ENCODE peak calls at places on chromosomes 11 and 22, in seven cellular contexts. I, G, P, N, F, K and B are unnamed samples.

GRCh38 chr11:108501396-108501795 is 3.2 kb upstream of the POGLUT3 start:
- DNase-seq in F (no peak), I (no peak), N (no peak), K (no peak), G (no peak), P (no peak), B (no peak)

GRCh38 chr11:16775604-16776283 is 37.3 kb downstream of the C11orf58 start:
- DNase-seq in F (no peak), I (no peak), K (no peak), P (no peak), G (no peak), N (no peak), B (no peak)

GRCh38 chr22:23035557-23036277 is 34.6 kb upstream of the GNAZ start:
- DNase-seq in I (no peak), P (no peak), N (no peak), F (peak; percentile 13), G (no peak), K (no peak), B (no peak)

GRCh38 chr11:28674432-28675076 is 566.4 kb downstream of the METTL15 start:
- DNase-seq in P (peak; percentile 1), G (peak; percentile 28), K (no peak), F (no peak), I (peak; percentile 48), N (peak; percentile 10), B (no peak)

GRCh38 chr11:7896026-7896785 is 34.9 kb downstream of the OR10A6 start:
- DNase-seq in N (no peak), G (no peak), K (no peak), F (no peak), P (no peak), I (no peak), B (no peak)

GRCh38 chr11:93005239-93005638 is 35.8 kb downstream of the MTNR1B start:
- DNase-seq in F (no peak), I (no peak), K (no peak), G (no peak), P (no peak), N (no peak), B (no peak)

GRCh38 chr11:17745032-17745772 is 10.6 kb downstream of the KCNC1 start:
- DNase-seq in P (no peak), I (no peak), G (no peak), K (no peak), F (no peak), N (no peak), B (no peak)

GRCh38 chr11:613369-613968 is 2.3 kb downstream of the IRF7 start:
- DNase-seq in I (peak; percentile 59), G (peak; percentile 88), F (no peak), P (peak; percentile 85), K (no peak), N (peak; percentile 64), B (peak; percentile 55)

GRCh38 chr22:28506207-28506606 is 173.4 kb downstream of the TTC28 start:
- DNase-seq in G (no peak), N (no peak), K (no peak), F (no peak), I (no peak), P (no peak), B (no peak)

GRCh38 chr22:25754527-25755202 is 12.7 kb downstream of the MYO18B start:
- DNase-seq in P (no peak), I (no peak), F (no peak), K (no peak), G (no peak), N (no peak), B (no peak)

GRCh38 chr11:130891326-130891725 is 25.0 kb downstream of the SNX19 start:
- DNase-seq in G (no peak), I (no peak), P (no peak), K (no peak), N (no peak), F (no peak), B (no peak)

GRCh38 chr11:15227011-15227410 is 112.3 kb downstream of the INSC start:
- DNase-seq in G (no peak), N (no peak), K (no peak), I (no peak), P (no peak), F (no peak), B (no peak)

GRCh38 chr11:70448983-70449567 is 50.7 kb downstream of the CTTN start:
- DNase-seq in N (no peak), K (no peak), P (peak; percentile 32), F (no peak), I (peak; percentile 16), G (no peak), B (peak; percentile 24)

GRCh38 chr11:59221438-59221837 is 8.7 kb upstream of the MPEG1 start:
- DNase-seq in G (no peak), I (no peak), P (no peak), K (no peak), N (no peak), F (no peak), B (no peak)

GRCh38 chr11:19679952-19680823 is 32.4 kb upstream of the NAV2 start:
- DNase-seq in N (peak; percentile 39), F (no peak), I (peak; percentile 75), P (no peak), K (no peak), G (peak; percentile 60), B (no peak)

GRCh38 chr11:73240190-73240781 is 22.2 kb downstream of the P2RY2 start:
- DNase-seq in K (no peak), I (no peak), G (no peak), P (no peak), N (no peak), F (no peak), B (no peak)

GRCh38 chr11:128400382-128401203 is 186.8 kb downstream of the ETS1 start:
- DNase-seq in I (no peak), F (no peak), G (peak; percentile 44), K (no peak), N (no peak), P (no peak), B (no peak)

GRCh38 chr22:19756288-19757128 is 4.1 kb upstream of the TBX1 start:
- DNase-seq in F (no peak), I (peak; percentile 34), K (peak; percentile 35), G (peak; percentile 78), N (no peak), P (peak; percentile 95), B (peak; percentile 82)

DNA sequence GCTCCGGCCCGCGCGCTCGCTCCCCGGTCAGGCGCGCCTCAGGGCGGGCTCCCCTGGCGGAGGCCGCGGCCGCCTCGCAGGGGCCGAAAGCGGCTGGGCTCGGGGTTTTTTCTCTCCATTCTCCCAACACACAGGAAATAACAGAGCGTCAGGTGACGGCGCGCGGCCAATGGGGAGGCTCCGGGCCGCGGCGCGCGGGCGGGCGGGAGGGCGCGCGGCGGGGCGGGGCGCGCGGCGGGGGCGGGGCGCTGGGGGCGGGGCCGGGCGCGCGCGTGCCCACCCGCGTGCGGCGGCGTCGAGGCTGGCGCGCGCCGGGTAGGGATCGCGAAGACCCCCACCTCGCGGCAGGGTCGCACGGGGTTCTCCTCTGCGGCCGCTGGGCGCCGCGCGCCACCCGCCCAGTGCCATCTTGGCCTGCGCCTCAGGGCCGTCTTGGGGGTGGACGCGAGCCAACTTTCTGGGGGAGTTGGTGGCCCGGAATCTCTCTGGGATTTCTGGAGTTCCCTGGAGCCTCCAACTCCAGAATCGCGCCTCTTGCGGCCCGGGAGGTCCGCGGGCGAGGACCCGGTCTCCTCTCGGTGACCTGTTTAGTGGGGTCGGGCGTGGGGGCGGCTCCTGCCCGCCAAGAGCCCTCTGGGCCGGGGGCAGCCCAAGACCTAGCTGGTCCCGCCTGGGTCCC is at the start of gene TCF20:
- DNase-seq in N (no peak), I (peak; percentile 10), G (peak; percentile 90), K (peak; percentile 66), P (peak; percentile 81), F (no peak), B (peak; percentile 93)
- TF ChIP-seq JUND in N (no peak), I (no peak), G (no peak), K (no peak), P (no peak), F (no peak), B (no peak)

DNA sequence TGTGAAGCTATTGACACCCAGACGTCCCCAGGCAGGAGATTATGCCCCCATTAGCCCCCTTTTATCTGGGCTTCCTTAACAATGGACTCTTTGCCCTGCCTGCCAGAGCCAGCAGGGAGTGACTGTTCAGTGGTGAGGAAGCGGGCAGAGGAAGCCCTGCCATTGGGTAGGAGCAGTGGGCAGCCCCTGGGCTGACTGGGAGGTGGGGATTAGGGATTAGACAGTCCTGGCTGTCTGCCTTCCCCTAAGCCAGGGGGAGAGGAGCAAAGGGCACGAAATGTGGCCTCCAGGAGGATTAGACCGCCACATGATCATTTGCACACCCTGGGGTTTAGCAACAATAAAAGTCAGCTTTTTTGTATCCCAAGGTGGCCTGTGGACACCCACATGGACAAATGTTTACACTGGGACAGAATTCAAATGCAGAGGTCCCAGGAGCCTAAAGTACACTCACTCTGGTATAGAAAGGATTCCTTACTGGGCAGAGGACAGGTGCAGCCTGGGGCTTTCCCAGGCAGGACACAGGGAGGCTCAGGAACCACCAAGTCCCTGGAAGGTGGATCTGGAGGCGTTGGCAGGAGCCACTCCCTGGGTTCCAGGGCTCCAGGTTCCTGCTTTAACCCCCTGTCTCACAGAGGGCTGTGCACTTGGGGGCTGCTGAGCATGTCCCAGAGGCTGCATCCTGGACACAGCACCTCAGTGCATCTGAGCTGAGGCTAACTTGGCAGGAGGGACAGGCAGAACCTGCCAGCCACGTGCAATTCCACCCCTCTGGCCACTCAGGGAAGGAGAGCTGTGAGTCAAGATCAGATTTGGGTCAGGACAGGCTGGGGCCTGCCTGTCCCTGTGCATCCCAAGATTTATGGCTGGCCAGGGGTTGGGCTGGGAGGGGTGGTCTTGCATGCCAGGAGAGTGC is 2.1 kb downstream of the PNPLA3 start:
- DNase-seq in G (no peak), I (no peak), N (no peak), K (peak; percentile 95), F (no peak), P (no peak), B (peak; percentile 44)
- TF ChIP-seq JUND in G (no peak), I (no peak), N (no peak), K (no peak), F (no peak), P (no peak), B (no peak)

DNA sequence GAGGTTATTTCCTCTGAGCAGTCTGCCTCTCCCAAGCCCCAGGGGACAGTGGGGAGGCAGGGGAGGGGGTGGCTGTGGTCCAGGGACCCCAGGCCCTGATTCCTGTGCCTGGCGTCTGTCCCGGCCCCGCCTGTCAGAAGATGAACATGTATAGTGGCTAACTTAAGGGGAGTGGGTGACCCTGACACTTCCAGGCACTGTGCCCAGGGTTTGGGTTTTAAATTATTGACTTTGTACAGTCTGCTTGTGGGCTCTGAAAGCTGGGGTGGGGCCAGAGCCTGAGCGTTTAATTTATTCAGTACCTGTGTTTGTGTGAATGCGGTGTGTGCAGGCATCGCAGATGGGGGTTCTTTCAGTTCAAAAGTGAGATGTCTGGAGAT is 3.1 kb downstream of the PIM3 start:
- DNase-seq in G (peak; percentile 10), N (no peak), P (no peak), F (no peak), K (no peak), I (no peak), B (no peak)
- TF ChIP-seq JUND in G (no peak), N (no peak), P (no peak), F (no peak), K (no peak), I (no peak), B (no peak)

DNA sequence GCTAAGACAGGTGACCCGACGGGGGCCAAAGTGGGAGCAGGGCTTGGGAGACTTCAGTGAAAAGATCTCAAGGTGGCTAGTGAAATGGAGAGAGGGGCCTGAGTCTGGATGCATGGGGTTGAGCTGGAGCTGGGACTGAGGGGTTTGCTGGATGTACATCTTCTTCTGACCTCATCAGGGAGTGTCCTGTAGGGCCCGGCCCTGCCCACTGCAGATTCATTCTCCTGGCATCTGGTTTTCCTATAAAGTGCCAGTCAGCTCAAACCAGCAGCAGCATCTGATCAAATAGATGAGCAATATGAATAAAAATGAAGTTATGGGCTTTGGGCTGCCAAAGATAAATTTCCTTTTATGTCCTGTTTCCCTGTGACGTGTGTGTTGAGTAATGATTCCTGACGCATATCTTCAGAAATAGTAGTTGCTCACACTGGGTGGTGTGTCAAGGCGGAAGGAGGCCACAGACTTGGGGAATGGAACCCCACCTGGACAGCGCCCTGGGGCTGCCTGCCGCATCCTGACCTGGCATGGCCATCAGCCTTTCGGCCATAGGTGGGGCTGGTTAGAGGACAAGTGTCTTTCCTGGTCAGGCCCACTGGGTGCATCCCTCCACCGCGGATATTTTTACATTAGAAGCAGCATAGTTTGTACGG is 135.4 kb downstream of the OSBP2 start:
- DNase-seq in P (no peak), F (no peak), I (peak; percentile 90), G (no peak), K (no peak), N (no peak), B (no peak)
- TF ChIP-seq JUND in P (no peak), F (no peak), I (peak; percentile 72), G (peak; percentile 76), K (no peak), N (no peak), B (no peak)